ENCODE peak calls at places on chromosome 13, in nine cellular contexts. One of them, this sample, is unnamed.

GRCh38 chr13:75226755-75227435 is 255.1 kb downstream of the TBC1D4 start:
- DNase-seq in K562: no peak
- DNase-seq in AG04449: peak
- DNase-seq in endodermal cell: no peak
- DNase-seq in Caco-2: no peak
- DNase-seq in left ventricle myocardium inferior: no peak
- DNase-seq in cardiac fibroblast: peak
- DNase-seq in AG04450: peak
- DNase-seq in PC-9: no peak
- DNase-seq in this sample: peak

GRCh38 chr13:36323951-36324566 is 22.1 kb downstream of the SPART start:
- DNase-seq in endodermal cell: peak
- DNase-seq in K562: no peak
- DNase-seq in PC-9: no peak
- DNase-seq in Caco-2: no peak
- DNase-seq in left ventricle myocardium inferior: no peak
- DNase-seq in cardiac fibroblast: peak
- DNase-seq in AG04449: no peak
- DNase-seq in AG04450: no peak
- DNase-seq in this sample: peak

GRCh38 chr13:102128216-102128800 is 273.5 kb downstream of the FGF14 start:
- DNase-seq in endodermal cell: peak
- DNase-seq in AG04449: no peak
- DNase-seq in cardiac fibroblast: no peak
- DNase-seq in K562: no peak
- DNase-seq in AG04450: no peak
- DNase-seq in Caco-2: no peak
- DNase-seq in left ventricle myocardium inferior: no peak
- DNase-seq in PC-9: no peak
- DNase-seq in this sample: peak

GRCh38 chr13:39616087-39616694 is 13.2 kb upstream of the LHFPL6 start:
- DNase-seq in cardiac fibroblast: peak
- DNase-seq in Caco-2: peak
- DNase-seq in left ventricle myocardium inferior: no peak
- DNase-seq in AG04449: no peak
- DNase-seq in K562: peak
- DNase-seq in AG04450: peak
- DNase-seq in PC-9: no peak
- DNase-seq in endodermal cell: peak
- DNase-seq in this sample: peak

GRCh38 chr13:38415233-38415632 is 65.6 kb downstream of the UFM1 start:
- DNase-seq in endodermal cell: no peak
- DNase-seq in AG04449: no peak
- DNase-seq in PC-9: no peak
- DNase-seq in K562: no peak
- DNase-seq in Caco-2: no peak
- DNase-seq in cardiac fibroblast: no peak
- DNase-seq in AG04450: no peak
- DNase-seq in left ventricle myocardium inferior: no peak
- DNase-seq in this sample: no peak

GRCh38 chr13:89627991-89628390 is 1719.5 kb upstream of the MIR17HG start:
- DNase-seq in Caco-2: no peak
- DNase-seq in PC-9: no peak
- DNase-seq in cardiac fibroblast: no peak
- DNase-seq in left ventricle myocardium inferior: no peak
- DNase-seq in AG04449: no peak
- DNase-seq in endodermal cell: no peak
- DNase-seq in K562: no peak
- DNase-seq in AG04450: no peak
- DNase-seq in this sample: no peak

GRCh38 chr13:114282143-114282685 is 813 bp downstream of the UPF3A start:
- DNase-seq in cardiac fibroblast: peak
- DNase-seq in Caco-2: peak
- DNase-seq in AG04449: no peak
- DNase-seq in AG04450: no peak
- DNase-seq in endodermal cell: peak
- DNase-seq in PC-9: peak
- DNase-seq in K562: peak
- DNase-seq in left ventricle myocardium inferior: peak
- DNase-seq in this sample: peak

GRCh38 chr13:112074139-112074710 is 7.3 kb downstream of the SOX1 start:
- DNase-seq in AG04450: no peak
- DNase-seq in AG04449: no peak
- DNase-seq in PC-9: no peak
- DNase-seq in left ventricle myocardium inferior: no peak
- DNase-seq in Caco-2: no peak
- DNase-seq in K562: no peak
- DNase-seq in endodermal cell: peak
- DNase-seq in cardiac fibroblast: no peak
- DNase-seq in this sample: no peak

GRCh38 chr13:112974125-112974524 is 5.1 kb downstream of the MCF2L start:
- DNase-seq in AG04450: no peak
- DNase-seq in AG04449: no peak
- DNase-seq in K562: no peak
- DNase-seq in endodermal cell: no peak
- DNase-seq in PC-9: no peak
- DNase-seq in Caco-2: no peak
- DNase-seq in left ventricle myocardium inferior: peak
- DNase-seq in cardiac fibroblast: no peak
- DNase-seq in this sample: no peak

GRCh38 chr13:88068975-88069374 is 397.8 kb downstream of the SLITRK5 start:
- DNase-seq in left ventricle myocardium inferior: no peak
- DNase-seq in cardiac fibroblast: no peak
- DNase-seq in endodermal cell: peak
- DNase-seq in AG04450: no peak
- DNase-seq in PC-9: no peak
- DNase-seq in Caco-2: peak
- DNase-seq in K562: no peak
- DNase-seq in AG04449: no peak
- DNase-seq in this sample: no peak

GRCh38 chr13:113864303-113864890 is 521 bp upstream of the GAS6 start:
- DNase-seq in AG04449: no peak
- DNase-seq in left ventricle myocardium inferior: no peak
- DNase-seq in K562: no peak
- DNase-seq in AG04450: no peak
- DNase-seq in PC-9: no peak
- DNase-seq in endodermal cell: peak
- DNase-seq in Caco-2: no peak
- DNase-seq in cardiac fibroblast: peak
- DNase-seq in this sample: no peak

GRCh38 chr13:108342369-108343289 is 73.1 kb downstream of the TNFSF13B start:
- DNase-seq in left ventricle myocardium inferior: no peak
- DNase-seq in endodermal cell: no peak
- DNase-seq in K562: peak
- DNase-seq in Caco-2: no peak
- DNase-seq in PC-9: no peak
- DNase-seq in cardiac fibroblast: peak
- DNase-seq in AG04449: no peak
- DNase-seq in AG04450: peak
- DNase-seq in this sample: peak

GRCh38 chr13:113635048-113635420 is 23.0 kb downstream of the ATP4B start:
- DNase-seq in endodermal cell: no peak
- DNase-seq in AG04450: no peak
- DNase-seq in AG04449: no peak
- DNase-seq in Caco-2: no peak
- DNase-seq in left ventricle myocardium inferior: peak
- DNase-seq in K562: no peak
- DNase-seq in PC-9: no peak
- DNase-seq in cardiac fibroblast: no peak
- DNase-seq in this sample: no peak

GRCh38 chr13:114047358-114047881 is 73.5 kb upstream of the C13orf46 start:
- DNase-seq in endodermal cell: no peak
- DNase-seq in left ventricle myocardium inferior: no peak
- DNase-seq in cardiac fibroblast: no peak
- DNase-seq in AG04450: no peak
- DNase-seq in AG04449: no peak
- DNase-seq in PC-9: no peak
- DNase-seq in Caco-2: no peak
- DNase-seq in K562: peak
- DNase-seq in this sample: no peak

GRCh38 chr13:98203641-98204326 is 26.7 kb upstream of the RNF113B start:
- DNase-seq in AG04450: no peak
- DNase-seq in Caco-2: no peak
- DNase-seq in left ventricle myocardium inferior: no peak
- DNase-seq in cardiac fibroblast: no peak
- DNase-seq in PC-9: no peak
- DNase-seq in AG04449: no peak
- DNase-seq in endodermal cell: no peak
- DNase-seq in K562: no peak
- DNase-seq in this sample: no peak

GRCh38 chr13:113669231-113669870 is 2.3 kb downstream of the GRK1 start:
- DNase-seq in K562: no peak
- DNase-seq in PC-9: no peak
- DNase-seq in AG04450: no peak
- DNase-seq in endodermal cell: peak
- DNase-seq in cardiac fibroblast: no peak
- DNase-seq in Caco-2: no peak
- DNase-seq in left ventricle myocardium inferior: peak
- DNase-seq in AG04449: no peak
- DNase-seq in this sample: no peak

GRCh38 chr13:59677966-59678814 is 485.5 kb downstream of the DIAPH3 start:
- DNase-seq in left ventricle myocardium inferior: no peak
- DNase-seq in AG04450: peak
- DNase-seq in endodermal cell: no peak
- DNase-seq in Caco-2: peak
- DNase-seq in cardiac fibroblast: peak
- DNase-seq in K562: peak
- DNase-seq in AG04449: peak
- DNase-seq in PC-9: no peak
- DNase-seq in this sample: peak

GRCh38 chr13:50940509-50940908 is 30.9 kb downstream of the RNASEH2B start:
- DNase-seq in AG04450: no peak
- DNase-seq in cardiac fibroblast: no peak
- DNase-seq in endodermal cell: no peak
- DNase-seq in Caco-2: no peak
- DNase-seq in AG04449: no peak
- DNase-seq in K562: no peak
- DNase-seq in left ventricle myocardium inferior: no peak
- DNase-seq in PC-9: no peak
- DNase-seq in this sample: no peak

DNA sequence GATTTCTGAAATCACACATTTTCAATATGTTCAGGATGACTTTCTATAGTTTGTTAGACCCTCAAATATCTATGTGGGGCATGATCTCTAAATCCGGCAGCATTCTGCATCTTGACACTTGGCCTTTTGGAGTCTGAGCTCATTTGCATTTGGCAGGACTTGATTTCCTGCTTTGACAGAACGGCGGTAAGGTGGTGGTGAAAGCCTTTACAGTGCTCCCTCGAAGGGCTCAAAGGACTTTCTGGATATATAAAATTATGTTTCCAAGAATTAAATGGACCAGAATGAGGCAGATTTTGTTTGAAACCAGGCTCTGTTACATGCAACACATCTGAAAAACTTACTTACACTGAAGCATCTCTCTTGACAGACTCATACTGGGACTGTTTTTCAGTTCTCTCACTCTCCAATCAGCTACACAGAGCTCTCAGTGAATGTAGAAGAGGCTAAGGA is 207.3 kb downstream of the SPRY2 start:
- DNase-seq in PC-9: no peak
- DNase-seq in left ventricle myocardium inferior: no peak
- DNase-seq in cardiac fibroblast: peak
- DNase-seq in Caco-2: no peak
- DNase-seq in endodermal cell: no peak
- DNase-seq in AG04450: no peak
- DNase-seq in AG04449: no peak
- DNase-seq in K562: no peak
- DNase-seq in this sample: no peak
- H3K4me3 ChIP-seq in PC-9: peak
- H3K4me3 ChIP-seq in left ventricle myocardium inferior: peak
- H3K4me3 ChIP-seq in cardiac fibroblast: no peak
- H3K4me3 ChIP-seq in Caco-2: no peak
- H3K4me3 ChIP-seq in endodermal cell: no peak
- H3K4me3 ChIP-seq in AG04450: no peak
- H3K4me3 ChIP-seq in AG04449: no peak
- H3K4me3 ChIP-seq in K562: no peak
- H3K4me3 ChIP-seq in this sample: peak

DNA sequence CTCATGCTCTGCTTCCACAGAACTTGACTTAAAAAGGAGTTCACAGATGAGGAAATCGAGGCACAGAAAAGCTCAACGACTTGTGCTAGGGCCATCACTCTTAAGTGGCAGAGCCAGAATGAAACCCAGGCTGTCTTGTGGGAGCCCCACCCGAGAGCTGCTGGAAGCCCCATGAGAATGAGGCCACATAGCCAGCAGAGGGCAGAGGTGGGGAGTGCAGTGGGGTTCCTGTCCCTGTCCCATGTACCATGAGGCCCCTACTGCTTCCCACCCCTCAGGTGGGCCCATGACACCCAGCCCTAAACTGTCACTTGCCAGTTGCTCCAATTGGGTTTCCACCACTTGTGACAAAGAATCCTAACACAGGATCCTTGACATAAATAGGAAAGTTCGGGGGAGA is 175.9 kb downstream of the IRS2 start:
- DNase-seq in left ventricle myocardium inferior: peak
- DNase-seq in PC-9: peak
- DNase-seq in K562: peak
- DNase-seq in Caco-2: peak
- DNase-seq in cardiac fibroblast: peak
- DNase-seq in AG04449: no peak
- DNase-seq in AG04450: no peak
- DNase-seq in endodermal cell: peak
- DNase-seq in this sample: peak
- TF ChIP-seq CTCF in left ventricle myocardium inferior: peak
- TF ChIP-seq CTCF in PC-9: peak
- TF ChIP-seq CTCF in K562: peak
- TF ChIP-seq CTCF in Caco-2: peak
- TF ChIP-seq CTCF in cardiac fibroblast: peak
- TF ChIP-seq CTCF in AG04449: peak
- TF ChIP-seq CTCF in AG04450: peak
- TF ChIP-seq CTCF in endodermal cell: peak
- TF ChIP-seq CTCF in this sample: peak

GRCh38 chr13:26255717-26256277 is 1.9 kb downstream of the CDK8 start:
- DNase-seq in cardiac fibroblast: peak
- DNase-seq in AG04450: no peak
- DNase-seq in AG04449: no peak
- DNase-seq in endodermal cell: no peak
- DNase-seq in left ventricle myocardium inferior: no peak
- DNase-seq in Caco-2: peak
- DNase-seq in PC-9: no peak
- DNase-seq in K562: peak
- DNase-seq in this sample: peak
- H3K4me3 ChIP-seq in cardiac fibroblast: peak
- H3K4me3 ChIP-seq in AG04450: peak
- H3K4me3 ChIP-seq in AG04449: peak
- H3K4me3 ChIP-seq in endodermal cell: peak
- H3K4me3 ChIP-seq in left ventricle myocardium inferior: peak
- H3K4me3 ChIP-seq in Caco-2: peak
- H3K4me3 ChIP-seq in PC-9: peak
- H3K4me3 ChIP-seq in K562: peak
- H3K4me3 ChIP-seq in this sample: peak

DNA sequence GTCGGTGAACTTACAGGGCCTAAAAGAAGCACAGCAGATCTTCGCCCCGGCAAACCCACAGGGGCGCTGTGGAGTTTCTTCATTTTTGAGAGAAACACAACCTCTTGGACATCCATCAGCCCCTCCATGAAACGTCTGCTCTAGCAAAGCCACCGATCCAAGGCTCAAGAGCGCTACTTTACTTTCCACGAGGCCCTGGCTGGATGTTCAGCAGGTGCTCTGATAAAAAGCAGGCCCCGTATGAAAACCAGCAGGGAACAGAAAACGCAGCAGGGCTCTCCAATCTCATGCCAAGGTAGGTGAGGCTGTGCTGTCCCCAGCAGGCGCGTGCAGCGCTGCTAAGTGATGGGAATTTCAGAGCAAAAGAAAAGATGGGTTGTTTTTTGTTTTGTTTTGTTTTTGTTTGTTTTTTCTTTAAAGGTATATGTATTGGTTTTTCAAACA is 86.7 kb downstream of the IRS2 start:
- DNase-seq in AG04449: no peak
- DNase-seq in endodermal cell: peak
- DNase-seq in left ventricle myocardium inferior: no peak
- DNase-seq in K562: no peak
- DNase-seq in PC-9: no peak
- DNase-seq in cardiac fibroblast: no peak
- DNase-seq in Caco-2: no peak
- DNase-seq in AG04450: no peak
- DNase-seq in this sample: no peak
- TF ChIP-seq CTCF in AG04449: no peak
- TF ChIP-seq CTCF in endodermal cell: peak
- TF ChIP-seq CTCF in left ventricle myocardium inferior: no peak
- TF ChIP-seq CTCF in K562: peak
- TF ChIP-seq CTCF in PC-9: no peak
- TF ChIP-seq CTCF in cardiac fibroblast: no peak
- TF ChIP-seq CTCF in Caco-2: no peak
- TF ChIP-seq CTCF in AG04450: no peak
- TF ChIP-seq CTCF in this sample: no peak

This sample was measured in fibroblast of pulmonary artery.